ENCODE peak calls at places on chromosomes 13 and 19, in four cellular contexts. G, U, I and Z are unnamed samples.

GRCh38 chr19:24071078-24071477 is 15.9 kb upstream of the ZNF254 start:
- DNase-seq in G (no peak), U (no peak), I (no peak), Z (no peak)

GRCh38 chr19:56637976-56638555 is 4.9 kb upstream of the SMIM17 start:
- DNase-seq in G (no peak), U (peak; percentile 85), I (no peak), Z (peak; percentile 89)

GRCh38 chr19:38974599-38975213 is 836 bp downstream of the FBXO17 start:
- DNase-seq in G (no peak), U (no peak), I (no peak), Z (no peak)

GRCh38 chr13:50198508-50198907 is 183.3 kb downstream of the KCNRG start:
- DNase-seq in G (no peak), U (no peak), I (no peak), Z (no peak)

GRCh38 chr13:32025730-32026129 is 5.8 kb upstream of the FRY start:
- DNase-seq in G (no peak), U (no peak), I (no peak), Z (no peak)

GRCh38 chr13:108093616-108094015 is 121.7 kb downstream of the LIG4 start:
- DNase-seq in G (no peak), U (no peak), I (no peak), Z (no peak)

GRCh38 chr13:97223711-97224461 is 1.8 kb downstream of the MBNL2 start:
- DNase-seq in G (no peak), U (peak; percentile 46), I (no peak), Z (no peak)

GRCh38 chr13:76385606-76386005 is 500.6 kb downstream of the KCTD12 start:
- DNase-seq in G (no peak), U (no peak), I (no peak), Z (no peak)

GRCh38 chr13:25069911-25070310 is 26.0 kb upstream of the PABPC3 start:
- DNase-seq in G (no peak), U (no peak), I (no peak), Z (no peak)

GRCh38 chr19:45451181-45451849 is 16.5 kb upstream of the FOSB start:
- DNase-seq in G (no peak), U (peak; percentile 44), I (peak; percentile 11), Z (no peak)

GRCh38 chr19:17103177-17103576 is 27.6 kb downstream of the MYO9B start:
- DNase-seq in G (no peak), U (no peak), I (no peak), Z (no peak)

GRCh38 chr19:56324425-56324824 is 9.8 kb upstream of the ZSCAN5A start:
- DNase-seq in G (no peak), U (no peak), I (no peak), Z (no peak)

GRCh38 chr13:39998166-39998565 is 342.7 kb downstream of the COG6 start:
- DNase-seq in G (no peak), U (no peak), I (no peak), Z (no peak)

GRCh38 chr13:95300625-95301134 is 571 bp downstream of the ABCC4 start:
- DNase-seq in G (peak; percentile 76), U (peak; percentile 63), I (no peak), Z (peak; percentile 66)

GRCh38 chr19:53586277-53586691 is 45.5 kb upstream of the DPRX start:
- DNase-seq in G (no peak), U (no peak), I (no peak), Z (no peak)

GRCh38 chr13:46094478-46094877 is 10.4 kb downstream of the CPB2 start:
- DNase-seq in G (no peak), U (no peak), I (no peak), Z (no peak)

GRCh38 chr13:52845766-52846566 is 2.5 kb downstream of the PCDH8 start:
- DNase-seq in G (peak; percentile 47), U (peak; percentile 41), I (no peak), Z (peak; percentile 28)

GRCh38 chr13:35914662-35915061 is 216.5 kb downstream of the DCLK1 start:
- DNase-seq in G (no peak), U (no peak), I (no peak), Z (no peak)

GRCh38 chr19:46466536-46467199 is 4.7 kb downstream of the PNMA8A start:
- DNase-seq in G (no peak), U (peak; percentile 64), I (no peak), Z (peak; percentile 72)